ENCODE peak calls at places on chromosomes 13 and 19, in four cellular contexts. Y, B, V and F are unnamed samples.

GRCh38 chr19:14550201-14550754 is 20.9 kb downstream of the TECR start:
- DNase-seq in V (no peak), Y (no peak), B (no peak), F (peak; percentile 11)

GRCh38 chr13:75762066-75762937 is 126.2 kb downstream of the LMO7 start:
- DNase-seq in B (no peak), V (no peak), Y (no peak), F (no peak)

GRCh38 chr19:6076291-6076665 is 34.0 kb downstream of the RFX2 start:
- DNase-seq in Y (no peak), V (no peak), B (no peak), F (no peak)

GRCh38 chr13:81606074-81606473 is 1265.1 kb upstream of the SPRY2 start:
- DNase-seq in Y (no peak), V (no peak), B (no peak), F (no peak)

GRCh38 chr13:51004918-51005460 is 95.4 kb downstream of the RNASEH2B start:
- DNase-seq in V (no peak), Y (no peak), B (no peak), F (no peak)

GRCh38 chr13:38899581-38899980 is 91.0 kb downstream of the STOML3 start:
- DNase-seq in V (no peak), Y (peak; percentile 61), B (no peak), F (no peak)

GRCh38 chr19:1671716-1672037 is 19.3 kb upstream of the TCF3 start:
- DNase-seq in B (no peak), Y (peak; percentile 53), V (no peak), F (no peak)

GRCh38 chr19:38658462-38659306 is 11.2 kb downstream of the ACTN4 start:
- DNase-seq in V (no peak), Y (no peak), B (peak; percentile 100), F (peak; percentile 61)

GRCh38 chr13:18936104-18936503 is 245.5 kb downstream of the TUBA3C start:
- DNase-seq in B (no peak), V (no peak), Y (no peak), F (no peak)

GRCh38 chr19:38695319-38695683 is 47.9 kb downstream of the ACTN4 start:
- DNase-seq in V (no peak), B (no peak), Y (no peak), F (no peak)

GRCh38 chr13:102280366-102280765 is 121.5 kb downstream of the FGF14 start:
- DNase-seq in B (no peak), V (no peak), Y (no peak), F (no peak)

GRCh38 chr19:33390120-33390907 is 16.8 kb downstream of the CEBPG start:
- DNase-seq in V (no peak), B (peak; percentile 25), Y (peak; percentile 76), F (peak; percentile 71)

GRCh38 chr13:113418722-113419049 is 34.6 kb downstream of the ADPRHL1 start:
- DNase-seq in B (no peak), V (no peak), Y (no peak), F (no peak)

GRCh38 chr13:109883181-109884180 is 97.1 kb upstream of the IRS2 start:
- DNase-seq in Y (no peak), B (no peak), V (no peak), F (no peak)

GRCh38 chr13:40190656-40191100 is 475.8 kb downstream of the FOXO1 start:
- DNase-seq in Y (peak; percentile 55), B (peak; percentile 80), V (peak; percentile 19), F (peak; percentile 13)

GRCh38 chr19:30719189-30719990 is 347.2 kb downstream of the ZNF536 start:
- DNase-seq in B (peak; percentile 18), Y (peak; percentile 58), V (no peak), F (peak; percentile 52)

GRCh38 chr19:47419789-47420188 is 462 bp upstream of the MEIS3 start:
- DNase-seq in V (no peak), Y (no peak), B (no peak), F (no peak)

GRCh38 chr13:109647046-109647445 is 139.3 kb downstream of the IRS2 start:
- DNase-seq in Y (no peak), V (no peak), B (peak; percentile 98), F (peak; percentile 88)

GRCh38 chr13:98173431-98173921 is 3.6 kb downstream of the RNF113B start:
- DNase-seq in B (peak; percentile 95), Y (no peak), V (no peak), F (peak; percentile 85)

GRCh38 chr13:98174321-98174720 is 2.7 kb downstream of the RNF113B start:
- DNase-seq in B (no peak), Y (no peak), V (no peak), F (no peak)

GRCh38 chr13:98172570-98173405 is 4.3 kb downstream of the RNF113B start:
- DNase-seq in Y (no peak), V (no peak), B (peak; percentile 45), F (peak; percentile 69)

GRCh38 chr13:98169331-98169730 is 7.7 kb downstream of the RNF113B start:
- DNase-seq in Y (no peak), V (no peak), B (no peak), F (no peak)

GRCh38 chr13:98171806-98172569 is 5.1 kb downstream of the RNF113B start:
- DNase-seq in Y (no peak), B (peak; percentile 60), V (no peak), F (peak; percentile 20)
- H3K4me3 ChIP-seq in Y (no peak overlapping the region), B (no peak overlapping the region), V (no peak overlapping the region), F (no peak overlapping the region)

GRCh38 chr19:18193388-18194207 is 580 bp downstream of the MPV17L2 start:
- DNase-seq in Y (peak; percentile 40), B (no peak), V (no peak), F (no peak)
- H3K4me3 ChIP-seq in Y (peak overlapping the region; percentile 94), B (peak overlapping the region; percentile 93), V (peak overlapping the region; percentile 89), F (peak overlapping the region; percentile 64)

GRCh38 chr19:10335149-10336053 is 2.1 kb upstream of the RAVER1 start:
- DNase-seq in Y (no peak), B (no peak), V (no peak), F (no peak)

GRCh38 chr19:10339977-10340376 is 553 bp upstream of the ICAM3 start:
- DNase-seq in V (no peak), Y (no peak), B (no peak), F (no peak)

GRCh38 chr19:10343495-10343894 is 4.1 kb upstream of the ICAM3 start:
- DNase-seq in V (no peak), Y (no peak), B (no peak), F (no peak)

GRCh38 chr19:10338940-10339339 is 484 bp downstream of the ICAM3 start:
- DNase-seq in V (no peak), B (no peak), Y (no peak), F (no peak)

DNA sequence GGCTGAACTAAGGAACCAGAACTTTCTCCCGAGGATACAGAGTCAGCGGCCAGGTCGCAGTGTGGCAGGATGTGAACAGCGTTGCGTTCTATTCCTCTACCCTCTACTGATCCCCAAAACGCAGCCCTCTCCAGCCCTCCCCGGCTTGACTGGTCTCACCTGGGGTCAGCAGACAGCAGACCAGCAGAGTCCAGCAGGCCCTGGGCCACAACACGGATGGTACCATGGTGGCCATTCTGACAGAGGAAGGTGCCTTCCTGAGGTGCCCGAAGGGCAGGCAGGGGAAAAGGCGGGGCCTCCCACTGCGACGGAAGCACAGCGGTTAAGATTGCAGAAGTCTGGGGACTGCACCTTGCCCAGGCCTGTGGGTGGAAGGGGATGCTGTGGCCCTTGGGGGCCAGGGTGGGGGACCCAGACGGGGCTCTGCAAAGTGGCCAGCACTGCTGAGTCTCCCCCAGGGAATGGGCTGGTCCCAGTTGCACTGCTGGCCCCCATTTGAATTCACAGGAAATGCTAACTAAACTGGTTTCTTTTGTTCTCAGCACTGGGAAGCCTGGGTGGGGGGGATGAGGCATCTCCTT is at the start of gene ICAM3:
- DNase-seq in V (no peak), Y (no peak), B (no peak), F (no peak)
- H3K4me3 ChIP-seq in V (peak within 1 kb of the TSS; percentile 33), Y (no peak within 1 kb of the TSS), B (no peak within 1 kb of the TSS), F (no peak within 1 kb of the TSS)

GRCh38 chr13:20460744-20461143 is 64.9 kb downstream of the CRYL1 start:
- DNase-seq in B (no peak), V (no peak), Y (no peak), F (no peak)
- H3K4me3 ChIP-seq in B (no peak overlapping the region), V (no peak overlapping the region), Y (no peak overlapping the region), F (no peak overlapping the region)